ENCODE peak calls at places on chromosomes 2 and 18, in four cellular contexts. T is A549, E is cardiac fibroblast, G is GM23248. D is an unnamed sample.

GRCh38 chr2:182229288-182229687 is 197.5 kb downstream of the PDE1A start:
- DNase-seq in T (no peak), E (peak; percentile 71), G (peak; percentile 80), D (no peak)

GRCh38 chr2:226524381-226524843 is 275.2 kb downstream of the IRS1 start:
- DNase-seq in T (peak; percentile 62), E (peak; percentile 96), G (peak; percentile 78), D (no peak)

GRCh38 chr2:28449489-28450395 is 46.1 kb upstream of the PLB1 start:
- DNase-seq in T (peak; percentile 58), E (peak; percentile 69), G (peak; percentile 75), D (peak; percentile 44)

GRCh38 chr2:230473378-230473777 is 57.4 kb downstream of the SP100 start:
- DNase-seq in T (no peak), E (peak; percentile 52), G (peak; percentile 5), D (no peak)

GRCh38 chr2:144460981-144461766 is 58.7 kb downstream of the ZEB2 start:
- DNase-seq in T (no peak), E (peak; percentile 90), G (peak; percentile 57), D (no peak)

GRCh38 chr2:113203901-113204519 is 30.2 kb downstream of the PSD4 start:
- DNase-seq in T (peak; percentile 86), E (peak; percentile 76), G (peak; percentile 75), D (peak; percentile 84)

GRCh38 chr18:56661414-56662101 is 10.4 kb downstream of the WDR7 start:
- DNase-seq in T (no peak), E (peak; percentile 29), G (peak; percentile 3), D (no peak)

GRCh38 chr2:74502720-74503505 is 3.5 kb upstream of the LBX2 start:
- DNase-seq in T (peak; percentile 73), E (peak; percentile 90), G (peak; percentile 93), D (peak; percentile 93)

GRCh38 chr2:178109813-178110212 is 2.4 kb upstream of the RBM45 start:
- DNase-seq in T (peak; percentile 51), E (peak; percentile 65), G (peak; percentile 66), D (peak; percentile 48)

GRCh38 chr18:41326311-41326710 is 628.7 kb upstream of the PIK3C3 start:
- DNase-seq in T (no peak), E (peak; percentile 55), G (no peak), D (no peak)

GRCh38 chr18:60662491-60662890 is 289.9 kb upstream of the MC4R start:
- DNase-seq in T (no peak), E (no peak), G (no peak), D (no peak)

GRCh38 chr18:62484941-62485340 is 37.9 kb upstream of the ZCCHC2 start:
- DNase-seq in T (no peak), E (no peak), G (no peak), D (no peak)

GRCh38 chr2:161414385-161415040 is 1.6 kb upstream of the TBR1 start:
- DNase-seq in T (peak; percentile 47), E (peak; percentile 37), G (peak; percentile 67), D (no peak)

D was measured in HTR-8/SVneo.